ENCODE peak calls at places on chromosomes 6 and 20, in four cellular contexts. M is naive thymus-derived CD4-positive, alpha-beta T cell; O is effector CD4-positive, alpha-beta T cell; I is fibroblast of lung. J is an unnamed sample.

GRCh38 chr6:84926756-84927155 is 162.4 kb upstream of the TBX18 start:
- DNase-seq in M (no peak), O (no peak), I (no peak), J (no peak)

GRCh38 chr6:7706269-7706668 is 19.6 kb upstream of the BMP6 start:
- DNase-seq in M (no peak), O (no peak), I (no peak), J (no peak)

GRCh38 chr6:15508363-15509330 is 154.2 kb downstream of the DTNBP1 start:
- DNase-seq in M (no peak), O (no peak), I (no peak), J (no peak)

GRCh38 chr6:125149256-125150144 is 4.1 kb upstream of the TPD52L1 start:
- DNase-seq in M (no peak), O (no peak), I (peak; percentile 80), J (peak; percentile 61)

GRCh38 chr6:166626177-166627038 is 643 bp downstream of the RPS6KA2 start:
- DNase-seq in M (peak; percentile 25), O (peak; percentile 22), I (peak; percentile 41), J (peak; percentile 61)

GRCh38 chr20:62652051-62652893 is 10.0 kb downstream of the SLCO4A1 start:
- DNase-seq in M (peak; percentile 73), O (peak; percentile 53), I (peak; percentile 90), J (peak; percentile 79)

GRCh38 chr6:5752282-5752681 is 254.4 kb downstream of the NRN1 start:
- DNase-seq in M (no peak), O (no peak), I (peak; percentile 92), J (peak; percentile 90)

GRCh38 chr20:44745560-44746366 is at the start of gene KCNK15:
- DNase-seq in M (peak; percentile 24), O (peak; percentile 10), I (peak; percentile 33), J (peak; percentile 61)

GRCh38 chr6:141321486-141322347 is 811.0 kb upstream of the GJE1 start:
- DNase-seq in M (no peak), O (no peak), I (peak; percentile 66), J (peak; percentile 45)

GRCh38 chr20:48826064-48826463 is 1.7 kb downstream of the PREX1 start:
- DNase-seq in M (no peak), O (no peak), I (no peak), J (peak; percentile 27)

GRCh38 chr6:13194852-13195251 is 133.5 kb downstream of the TBC1D7 start:
- DNase-seq in M (no peak), O (no peak), I (peak; percentile 53), J (peak; percentile 66)

GRCh38 chr6:56459030-56459805 is 183.5 kb downstream of the DST start:
- DNase-seq in M (no peak), O (no peak), I (no peak), J (no peak)

GRCh38 chr6:125236536-125237327 is 65.0 kb downstream of the HDDC2 start:
- DNase-seq in M (no peak), O (no peak), I (peak; percentile 37), J (no peak)

GRCh38 chr6:11847515-11848244 is 69.1 kb upstream of the ADTRP start:
- DNase-seq in M (no peak), O (no peak), I (peak; percentile 45), J (peak; percentile 18)

GRCh38 chr6:13006578-13007300 is 290.2 kb downstream of the PHACTR1 start:
- DNase-seq in M (no peak), O (no peak), I (peak; percentile 62), J (no peak)

GRCh38 chr6:17101422-17102257 is at the start of gene STMND1:
- DNase-seq in M (no peak), O (no peak), I (peak; percentile 37), J (peak; percentile 72)

GRCh38 chr6:119129148-119129967 is 50.9 kb upstream of the FAM184A start:
- DNase-seq in M (peak; percentile 51), O (no peak), I (peak; percentile 68), J (peak; percentile 83)

GRCh38 chr20:31981784-31982183 is 13.8 kb downstream of the XKR7 start:
- DNase-seq in M (no peak), O (no peak), I (no peak), J (no peak)

GRCh38 chr20:19504251-19504650 is 253.8 kb upstream of the RIN2 start:
- DNase-seq in M (no peak), O (no peak), I (no peak), J (no peak)

GRCh38 chr20:40319741-40320499 is 369.1 kb downstream of the MAFB start:
- DNase-seq in M (no peak), O (no peak), I (no peak), J (no peak)

GRCh38 chr6:157253699-157254098 is 69.6 kb downstream of the TMEM242 start:
- DNase-seq in M (no peak), O (no peak), I (no peak), J (no peak)

GRCh38 chr20:7327815-7328214 is 560.3 kb downstream of the BMP2 start:
- DNase-seq in M (no peak), O (no peak), I (no peak), J (no peak)

GRCh38 chr6:169738972-169739529 is 12.3 kb downstream of the DYNLT2 start:
- DNase-seq in M (no peak), O (no peak), I (no peak), J (no peak)

J was measured in astrocyte of the hippocampus.